ENCODE peak calls at places on chromosomes 2 and 18, in seven cellular contexts. Y is testis, Z is heart right ventricle, E is thoracic aorta, T is right cardiac atrium, K is neural progenitor cell, N is GM23248. J is an unnamed sample.

GRCh38 chr2:167944825-167945659 is 302.4 kb downstream of the STK39 start:
- DNase-seq in E (no peak), Z (no peak), N (peak; percentile 36), T (no peak), K (no peak), Y (peak; percentile 25), J (no peak)

GRCh38 chr18:79394438-79395307 is 1.1 kb upstream of the NFATC1 start:
- DNase-seq in T (peak; percentile 80), Z (peak; percentile 69), E (no peak), K (peak; percentile 68), Y (no peak), N (peak; percentile 85), J (peak; percentile 85)

GRCh38 chr2:145563752-145564615 is 1044.1 kb upstream of the ZEB2 start:
- DNase-seq in Z (no peak), Y (no peak), N (no peak), T (no peak), E (no peak), K (no peak), J (no peak)

GRCh38 chr2:240512666-240513535 is 44.9 kb downstream of the ANKMY1 start:
- DNase-seq in Z (no peak), N (no peak), K (no peak), T (no peak), Y (no peak), E (no peak), J (peak; percentile 73)

GRCh38 chr2:161844845-161845244 is 220.6 kb downstream of the SLC4A10 start:
- DNase-seq in N (no peak), T (no peak), Y (no peak), E (no peak), Z (no peak), K (no peak), J (no peak)

GRCh38 chr18:51862311-51862710 is 477.7 kb upstream of the DCC start:
- DNase-seq in K (no peak), T (no peak), Y (no peak), Z (no peak), N (no peak), E (no peak), J (no peak)

GRCh38 chr2:21267232-21267835 is 143.6 kb downstream of the TDRD15 start:
- DNase-seq in N (no peak), E (no peak), Y (no peak), T (no peak), K (no peak), Z (no peak), J (no peak)

GRCh38 chr2:98037206-98037605 is 41.5 kb upstream of the TMEM131 start:
- DNase-seq in K (no peak), N (no peak), E (no peak), Y (no peak), Z (no peak), T (no peak), J (no peak)

GRCh38 chr18:49020621-49021021 is 69.9 kb upstream of the SMAD7 start:
- DNase-seq in T (no peak), E (no peak), Z (no peak), K (no peak), Y (no peak), N (peak; percentile 60), J (peak; percentile 53)

GRCh38 chr18:55577812-55578539 is 10.0 kb downstream of the TCF4 start:
- DNase-seq in Y (no peak), K (no peak), Z (no peak), N (no peak), E (no peak), T (no peak), J (no peak)

DNA sequence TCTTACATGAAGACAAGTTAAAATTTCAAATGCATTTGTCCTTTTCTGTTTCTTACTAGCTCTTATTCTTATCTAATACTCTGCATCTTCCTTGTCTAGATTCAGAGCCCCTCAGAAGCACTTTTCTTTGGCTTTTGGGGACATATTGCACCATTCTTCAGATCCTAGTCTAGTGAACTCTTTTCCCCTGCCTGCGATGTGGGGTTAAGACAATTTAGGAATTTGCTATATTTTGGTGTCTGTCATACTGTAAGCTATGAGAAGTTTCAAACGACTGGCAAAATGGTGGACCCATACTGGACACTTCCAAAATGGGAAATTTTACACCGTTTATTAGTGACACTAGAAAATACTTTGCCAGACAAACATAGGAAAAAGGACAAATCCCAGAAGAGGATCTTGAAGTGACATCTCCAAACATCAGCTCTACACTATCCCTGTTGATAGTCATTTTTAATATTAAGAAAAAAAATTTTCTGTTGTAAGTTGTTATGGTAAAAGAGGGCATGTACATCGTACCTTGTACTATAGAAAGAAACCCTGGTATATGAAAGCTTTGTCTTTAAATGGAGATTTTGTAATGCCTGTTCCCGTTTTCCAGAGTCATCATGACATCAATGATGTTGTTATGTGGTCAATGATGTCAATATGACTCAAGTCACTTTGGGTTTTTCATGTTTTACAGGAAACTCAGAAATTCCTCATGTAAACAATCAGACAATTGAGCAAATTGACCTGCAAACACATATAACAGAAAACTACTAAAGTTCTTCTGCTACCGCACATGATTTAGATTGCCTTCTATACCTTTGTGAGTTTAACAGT is 4.4 kb upstream of the KYNU start:
- DNase-seq in Z (no peak), T (no peak), K (no peak), Y (no peak), E (no peak), N (peak; percentile 91), J (no peak)
- H3K27ac ChIP-seq in Z (no peak overlapping the region), T (no peak overlapping the region), K (no peak overlapping the region), Y (no peak overlapping the region), E (peak overlapping the region; percentile 31), N (peak overlapping the region; percentile 95), J (no peak overlapping the region)

GRCh38 chr18:58712930-58713329 is 41.7 kb downstream of the MALT1 start:
- DNase-seq in E (no peak), K (no peak), Z (no peak), T (no peak), Y (no peak), N (no peak), J (no peak)
- H3K27ac ChIP-seq in E (no peak overlapping the region), K (no peak overlapping the region), Z (no peak overlapping the region), T (no peak overlapping the region), Y (no peak overlapping the region), N (no peak overlapping the region), J (no peak overlapping the region)

GRCh38 chr2:239316562-239317465 is 84.0 kb downstream of the HDAC4 start:
- DNase-seq in Z (peak; percentile 79), N (peak; percentile 83), K (no peak), Y (peak; percentile 83), E (peak; percentile 47), T (peak; percentile 92), J (peak; percentile 79)
- H3K27ac ChIP-seq in Z (peak overlapping the region; percentile 79), N (peak overlapping the region; percentile 70), K (no peak overlapping the region), Y (peak overlapping the region; percentile 49), E (peak overlapping the region; percentile 61), T (peak overlapping the region; percentile 32), J (peak overlapping the region; percentile 74)

GRCh38 chr2:127651987-127652550 is 6.1 kb downstream of the GPR17 start:
- DNase-seq in Y (peak; percentile 84), E (no peak), Z (peak; percentile 95), T (peak; percentile 98), K (no peak), N (no peak), J (no peak)
- H3K27ac ChIP-seq in Y (peak overlapping the region; percentile 0), E (peak overlapping the region; percentile 54), Z (peak overlapping the region; percentile 95), T (peak overlapping the region; percentile 81), K (no peak overlapping the region), N (no peak overlapping the region), J (peak overlapping the region; percentile 39)

DNA sequence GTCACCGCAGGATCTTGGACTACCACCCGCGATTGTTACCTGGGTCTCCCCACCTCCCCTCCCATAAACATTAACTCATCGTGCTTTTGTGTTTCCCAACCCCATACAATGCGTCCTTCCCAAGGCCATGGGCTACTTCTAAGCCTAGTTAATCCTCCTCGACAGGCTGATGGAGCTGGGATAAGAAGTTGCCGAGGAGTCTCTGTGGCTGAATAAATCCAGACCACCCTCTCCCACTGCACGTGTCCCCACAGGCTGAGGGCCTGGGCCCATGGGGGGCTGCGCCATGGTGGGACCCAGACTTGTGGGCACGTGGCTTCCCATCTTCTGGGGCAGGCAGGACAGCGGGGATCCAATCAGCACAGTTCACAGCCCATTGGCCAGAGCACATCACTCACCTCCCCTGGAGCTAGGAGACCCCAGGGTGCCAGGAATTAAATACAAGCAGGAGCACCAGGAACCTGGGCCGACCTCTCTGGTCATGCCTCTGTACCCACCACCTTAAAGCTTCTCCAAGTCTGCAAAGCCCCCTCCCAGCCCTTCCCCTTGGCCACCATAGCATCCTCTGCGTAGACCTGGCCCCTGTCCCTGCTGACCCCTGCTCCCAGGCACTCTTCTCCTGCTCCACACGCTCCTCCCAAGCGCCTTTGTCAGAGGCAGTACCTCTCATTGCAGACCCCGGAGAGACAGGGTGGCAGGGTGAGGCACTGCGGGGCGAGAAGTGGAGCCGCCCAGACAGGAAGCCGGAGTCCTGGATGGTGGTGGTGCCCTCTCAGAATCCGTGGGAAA is 51.0 kb upstream of the ID2 start:
- DNase-seq in Y (no peak), Z (no peak), N (no peak), T (no peak), E (no peak), K (no peak), J (no peak)
- H3K27ac ChIP-seq in Y (no peak overlapping the region), Z (no peak overlapping the region), N (no peak overlapping the region), T (no peak overlapping the region), E (no peak overlapping the region), K (no peak overlapping the region), J (no peak overlapping the region)

GRCh38 chr2:175107146-175107545 is 60.9 kb downstream of the ATF2 start:
- DNase-seq in Y (no peak), E (no peak), Z (no peak), T (no peak), K (no peak), N (no peak), J (no peak)

GRCh38 chr2:175111200-175111657 is 56.8 kb downstream of the ATF2 start:
- DNase-seq in Z (no peak), Y (no peak), T (no peak), K (peak; percentile 33), N (peak; percentile 57), E (no peak), J (no peak)
- H3K27ac ChIP-seq in Z (no peak overlapping the region), Y (no peak overlapping the region), T (no peak overlapping the region), K (no peak overlapping the region), N (no peak overlapping the region), E (no peak overlapping the region), J (no peak overlapping the region)

GRCh38 chr18:32380559-32380958 is 90.1 kb downstream of the GAREM1 start:
- DNase-seq in Y (no peak), T (no peak), N (no peak), E (no peak), Z (no peak), K (no peak), J (no peak)

GRCh38 chr18:32386466-32386865 is 84.2 kb downstream of the GAREM1 start:
- DNase-seq in T (no peak), E (no peak), K (no peak), Z (no peak), Y (no peak), N (no peak), J (no peak)

GRCh38 chr18:32381761-32382160 is 88.9 kb downstream of the GAREM1 start:
- DNase-seq in T (no peak), Y (no peak), Z (no peak), N (no peak), E (no peak), K (no peak), J (no peak)

GRCh38 chr18:32379891-32380290 is 90.8 kb downstream of the GAREM1 start:
- DNase-seq in E (no peak), K (no peak), Y (no peak), T (no peak), N (no peak), Z (no peak), J (no peak)

GRCh38 chr18:32383040-32383819 is 87.5 kb downstream of the GAREM1 start:
- DNase-seq in Y (no peak), E (no peak), N (peak; percentile 85), T (no peak), Z (no peak), K (no peak), J (no peak)
- H3K27ac ChIP-seq in Y (no peak overlapping the region), E (peak overlapping the region; percentile 74), N (peak overlapping the region; percentile 42), T (no peak overlapping the region), Z (peak overlapping the region; percentile 40), K (no peak overlapping the region), J (peak overlapping the region; percentile 76)